ENCODE peak calls at places on chromosomes 13 and 19, in nine cellular contexts. One of them, this sample, is unnamed.

GRCh38 chr13:35992964-35993363 is 138.2 kb downstream of the DCLK1 start:
- DNase-seq in dorsolateral prefrontal cortex: no peak
- DNase-seq in H9: no peak
- DNase-seq in left ventricle myocardium inferior: no peak
- DNase-seq in cardiac muscle cell: no peak
- DNase-seq in fibroblast of lung: no peak
- DNase-seq in GM06990: no peak
- DNase-seq in lower lobe of right lung: no peak
- DNase-seq in HCT116: no peak
- DNase-seq in this sample: no peak

GRCh38 chr19:56403764-56404704 is at the start of gene ZNF583:
- DNase-seq in dorsolateral prefrontal cortex: peak
- DNase-seq in H9: peak
- DNase-seq in left ventricle myocardium inferior: peak
- DNase-seq in cardiac muscle cell: peak
- DNase-seq in fibroblast of lung: peak
- DNase-seq in GM06990: peak
- DNase-seq in lower lobe of right lung: peak
- DNase-seq in HCT116: no peak
- DNase-seq in this sample: peak

GRCh38 chr19:50723069-50723468 is at the start of gene CLEC11A:
- DNase-seq in dorsolateral prefrontal cortex: no peak
- DNase-seq in H9: no peak
- DNase-seq in left ventricle myocardium inferior: peak
- DNase-seq in cardiac muscle cell: no peak
- DNase-seq in fibroblast of lung: peak
- DNase-seq in GM06990: no peak
- DNase-seq in lower lobe of right lung: no peak
- DNase-seq in HCT116: no peak
- DNase-seq in this sample: no peak

GRCh38 chr13:95541911-95542484 is 10.5 kb upstream of the CLDN10 start:
- DNase-seq in dorsolateral prefrontal cortex: no peak
- DNase-seq in H9: no peak
- DNase-seq in left ventricle myocardium inferior: no peak
- DNase-seq in cardiac muscle cell: no peak
- DNase-seq in fibroblast of lung: no peak
- DNase-seq in GM06990: no peak
- DNase-seq in lower lobe of right lung: no peak
- DNase-seq in HCT116: no peak
- DNase-seq in this sample: no peak

GRCh38 chr19:32387701-32388392 is 17.7 kb upstream of the DPY19L3 start:
- DNase-seq in dorsolateral prefrontal cortex: no peak
- DNase-seq in H9: no peak
- DNase-seq in left ventricle myocardium inferior: no peak
- DNase-seq in cardiac muscle cell: no peak
- DNase-seq in fibroblast of lung: peak
- DNase-seq in GM06990: no peak
- DNase-seq in lower lobe of right lung: no peak
- DNase-seq in HCT116: no peak
- DNase-seq in this sample: no peak

GRCh38 chr19:18362934-18363542 is 22.6 kb downstream of the PGPEP1 start:
- DNase-seq in dorsolateral prefrontal cortex: no peak
- DNase-seq in H9: no peak
- DNase-seq in left ventricle myocardium inferior: no peak
- DNase-seq in cardiac muscle cell: no peak
- DNase-seq in fibroblast of lung: no peak
- DNase-seq in GM06990: no peak
- DNase-seq in lower lobe of right lung: no peak
- DNase-seq in HCT116: no peak
- DNase-seq in this sample: no peak

GRCh38 chr19:43229315-43229714 is 23.9 kb upstream of the PSG4 start:
- DNase-seq in dorsolateral prefrontal cortex: no peak
- DNase-seq in H9: no peak
- DNase-seq in left ventricle myocardium inferior: no peak
- DNase-seq in cardiac muscle cell: no peak
- DNase-seq in fibroblast of lung: no peak
- DNase-seq in GM06990: no peak
- DNase-seq in lower lobe of right lung: no peak
- DNase-seq in HCT116: peak
- DNase-seq in this sample: no peak

GRCh38 chr13:110015253-110015652 is 228.9 kb upstream of the IRS2 start:
- DNase-seq in dorsolateral prefrontal cortex: no peak
- DNase-seq in H9: no peak
- DNase-seq in left ventricle myocardium inferior: peak
- DNase-seq in cardiac muscle cell: no peak
- DNase-seq in fibroblast of lung: peak
- DNase-seq in GM06990: no peak
- DNase-seq in lower lobe of right lung: no peak
- DNase-seq in HCT116: no peak
- DNase-seq in this sample: no peak

GRCh38 chr13:35714096-35714495 is 237.6 kb upstream of the MAB21L1 start:
- DNase-seq in dorsolateral prefrontal cortex: no peak
- DNase-seq in H9: no peak
- DNase-seq in left ventricle myocardium inferior: no peak
- DNase-seq in cardiac muscle cell: no peak
- DNase-seq in fibroblast of lung: no peak
- DNase-seq in GM06990: no peak
- DNase-seq in lower lobe of right lung: no peak
- DNase-seq in HCT116: no peak
- DNase-seq in this sample: peak

GRCh38 chr19:8654591-8655339 is 24.3 kb downstream of the NFILZ start:
- DNase-seq in dorsolateral prefrontal cortex: peak
- DNase-seq in H9: peak
- DNase-seq in left ventricle myocardium inferior: peak
- DNase-seq in cardiac muscle cell: peak
- DNase-seq in fibroblast of lung: peak
- DNase-seq in GM06990: peak
- DNase-seq in lower lobe of right lung: peak
- DNase-seq in HCT116: peak
- DNase-seq in this sample: peak

GRCh38 chr13:34294483-34295129 is 476.7 kb downstream of the RFC3 start:
- DNase-seq in dorsolateral prefrontal cortex: no peak
- DNase-seq in H9: no peak
- DNase-seq in left ventricle myocardium inferior: peak
- DNase-seq in cardiac muscle cell: peak
- DNase-seq in fibroblast of lung: peak
- DNase-seq in GM06990: no peak
- DNase-seq in lower lobe of right lung: no peak
- DNase-seq in HCT116: no peak
- DNase-seq in this sample: no peak

GRCh38 chr13:40681341-40682051 is 15.1 kb upstream of the FOXO1 start:
- DNase-seq in dorsolateral prefrontal cortex: no peak
- DNase-seq in H9: peak
- DNase-seq in left ventricle myocardium inferior: no peak
- DNase-seq in cardiac muscle cell: no peak
- DNase-seq in fibroblast of lung: no peak
- DNase-seq in GM06990: no peak
- DNase-seq in lower lobe of right lung: no peak
- DNase-seq in HCT116: no peak
- DNase-seq in this sample: peak

GRCh38 chr19:1774999-1775772 is 21.9 kb downstream of the ONECUT3 start:
- DNase-seq in dorsolateral prefrontal cortex: no peak
- DNase-seq in H9: peak
- DNase-seq in left ventricle myocardium inferior: no peak
- DNase-seq in cardiac muscle cell: no peak
- DNase-seq in fibroblast of lung: no peak
- DNase-seq in GM06990: no peak
- DNase-seq in lower lobe of right lung: no peak
- DNase-seq in HCT116: no peak
- DNase-seq in this sample: peak

GRCh38 chr19:18290250-18291018 is 9.0 kb upstream of the JUND start:
- DNase-seq in dorsolateral prefrontal cortex: no peak
- DNase-seq in H9: no peak
- DNase-seq in left ventricle myocardium inferior: peak
- DNase-seq in cardiac muscle cell: no peak
- DNase-seq in fibroblast of lung: no peak
- DNase-seq in GM06990: peak
- DNase-seq in lower lobe of right lung: no peak
- DNase-seq in HCT116: no peak
- DNase-seq in this sample: no peak

GRCh38 chr19:19205416-19206410 is 2.5 kb upstream of the NR2C2AP start:
- DNase-seq in dorsolateral prefrontal cortex: peak
- DNase-seq in H9: no peak
- DNase-seq in left ventricle myocardium inferior: no peak
- DNase-seq in cardiac muscle cell: no peak
- DNase-seq in fibroblast of lung: no peak
- DNase-seq in GM06990: no peak
- DNase-seq in lower lobe of right lung: no peak
- DNase-seq in HCT116: no peak
- DNase-seq in this sample: no peak

GRCh38 chr19:42113641-42114348 is 18.5 kb downstream of the POU2F2 start:
- DNase-seq in dorsolateral prefrontal cortex: no peak
- DNase-seq in H9: peak
- DNase-seq in left ventricle myocardium inferior: no peak
- DNase-seq in cardiac muscle cell: no peak
- DNase-seq in fibroblast of lung: peak
- DNase-seq in GM06990: peak
- DNase-seq in lower lobe of right lung: no peak
- DNase-seq in HCT116: peak
- DNase-seq in this sample: peak
- TF ChIP-seq CTCF in dorsolateral prefrontal cortex: no peak
- TF ChIP-seq CTCF in H9: peak
- TF ChIP-seq CTCF in left ventricle myocardium inferior: no peak
- TF ChIP-seq CTCF in cardiac muscle cell: peak
- TF ChIP-seq CTCF in fibroblast of lung: peak
- TF ChIP-seq CTCF in GM06990: peak
- TF ChIP-seq CTCF in lower lobe of right lung: no peak
- TF ChIP-seq CTCF in HCT116: no peak
- TF ChIP-seq CTCF in this sample: peak

GRCh38 chr13:103145476-103145875 is 79.3 kb upstream of the SLC10A2 start:
- DNase-seq in dorsolateral prefrontal cortex: no peak
- DNase-seq in H9: no peak
- DNase-seq in left ventricle myocardium inferior: no peak
- DNase-seq in cardiac muscle cell: no peak
- DNase-seq in fibroblast of lung: no peak
- DNase-seq in GM06990: no peak
- DNase-seq in lower lobe of right lung: no peak
- DNase-seq in HCT116: no peak
- DNase-seq in this sample: no peak

GRCh38 chr13:103140001-103140671 is 73.9 kb upstream of the SLC10A2 start:
- DNase-seq in dorsolateral prefrontal cortex: no peak
- DNase-seq in H9: peak
- DNase-seq in left ventricle myocardium inferior: no peak
- DNase-seq in cardiac muscle cell: peak
- DNase-seq in fibroblast of lung: peak
- DNase-seq in GM06990: no peak
- DNase-seq in lower lobe of right lung: no peak
- DNase-seq in HCT116: peak
- DNase-seq in this sample: peak

DNA sequence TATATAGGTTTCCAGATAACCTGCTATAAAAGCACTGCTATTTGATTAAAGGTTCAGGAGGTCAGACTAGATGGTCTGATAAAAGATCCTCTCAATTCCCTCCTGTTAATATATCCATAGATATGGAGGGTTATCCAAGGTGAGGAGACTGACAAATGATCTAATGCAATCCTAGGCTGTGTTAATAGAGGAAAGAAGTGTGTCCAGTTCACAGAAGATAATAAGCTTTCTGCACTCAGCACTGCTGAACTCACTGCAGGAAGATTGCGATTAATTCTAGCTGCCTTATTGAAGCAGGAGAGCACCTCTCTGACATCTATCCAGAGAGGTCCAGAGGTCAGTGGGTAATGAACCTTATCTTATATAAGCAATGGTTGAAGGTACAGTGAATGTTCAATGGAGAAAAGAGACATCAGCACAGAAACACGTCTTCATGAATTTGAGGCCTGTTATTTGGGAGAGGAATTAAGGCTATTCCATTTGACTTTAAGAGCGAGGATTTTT is 75.9 kb upstream of the SLC10A2 start:
- DNase-seq in dorsolateral prefrontal cortex: no peak
- DNase-seq in H9: no peak
- DNase-seq in left ventricle myocardium inferior: no peak
- DNase-seq in cardiac muscle cell: no peak
- DNase-seq in fibroblast of lung: no peak
- DNase-seq in GM06990: no peak
- DNase-seq in lower lobe of right lung: no peak
- DNase-seq in HCT116: no peak
- DNase-seq in this sample: no peak
- TF ChIP-seq CTCF in dorsolateral prefrontal cortex: no peak
- TF ChIP-seq CTCF in H9: no peak
- TF ChIP-seq CTCF in left ventricle myocardium inferior: no peak
- TF ChIP-seq CTCF in cardiac muscle cell: no peak
- TF ChIP-seq CTCF in fibroblast of lung: no peak
- TF ChIP-seq CTCF in GM06990: no peak
- TF ChIP-seq CTCF in lower lobe of right lung: no peak
- TF ChIP-seq CTCF in HCT116: no peak
- TF ChIP-seq CTCF in this sample: no peak

DNA sequence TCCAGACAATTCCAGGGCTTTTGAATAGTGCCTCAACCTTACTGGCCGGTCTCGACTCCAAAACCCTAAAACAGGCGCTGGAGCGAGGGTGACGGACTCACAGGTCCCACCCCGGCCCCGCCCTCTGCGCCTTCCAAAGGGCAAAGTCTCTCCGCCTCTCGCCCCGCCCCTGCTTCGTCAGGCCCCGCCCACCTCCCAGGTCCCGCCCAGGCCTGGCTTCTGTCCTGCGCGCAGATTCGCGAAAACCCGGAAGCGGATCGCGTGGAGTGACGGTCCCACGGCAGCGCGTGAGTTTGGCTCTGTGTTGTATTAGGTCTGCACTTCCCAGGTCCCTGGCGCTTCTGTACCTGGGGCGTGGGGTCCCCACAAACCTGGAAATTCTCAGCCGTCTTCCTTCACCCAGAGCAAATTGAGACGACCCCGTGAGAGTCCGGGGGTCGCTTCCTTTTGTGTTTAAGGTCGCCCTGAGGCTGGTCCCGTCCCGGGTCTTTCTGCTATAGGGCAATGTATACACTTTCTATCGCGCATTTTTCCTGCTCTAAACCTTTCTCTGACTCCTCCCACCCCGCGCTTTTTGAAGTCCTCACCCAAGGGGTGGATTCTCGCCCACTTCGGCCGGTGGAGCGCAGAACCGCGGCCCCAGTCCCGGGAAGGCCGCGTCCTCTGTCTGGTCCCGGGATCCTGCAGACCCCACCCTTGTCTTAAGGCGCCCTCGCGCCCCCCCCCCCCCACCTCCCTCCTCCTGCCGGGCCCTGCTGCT is at the start of gene ZNF813:
- DNase-seq in dorsolateral prefrontal cortex: peak
- DNase-seq in H9: peak
- DNase-seq in left ventricle myocardium inferior: peak
- DNase-seq in cardiac muscle cell: peak
- DNase-seq in fibroblast of lung: peak
- DNase-seq in GM06990: peak
- DNase-seq in lower lobe of right lung: peak
- DNase-seq in HCT116: no peak
- DNase-seq in this sample: peak
- TF ChIP-seq CTCF in dorsolateral prefrontal cortex: no peak
- TF ChIP-seq CTCF in H9: no peak
- TF ChIP-seq CTCF in left ventricle myocardium inferior: no peak
- TF ChIP-seq CTCF in cardiac muscle cell: no peak
- TF ChIP-seq CTCF in fibroblast of lung: no peak
- TF ChIP-seq CTCF in GM06990: no peak
- TF ChIP-seq CTCF in lower lobe of right lung: no peak
- TF ChIP-seq CTCF in HCT116: no peak
- TF ChIP-seq CTCF in this sample: no peak

DNA sequence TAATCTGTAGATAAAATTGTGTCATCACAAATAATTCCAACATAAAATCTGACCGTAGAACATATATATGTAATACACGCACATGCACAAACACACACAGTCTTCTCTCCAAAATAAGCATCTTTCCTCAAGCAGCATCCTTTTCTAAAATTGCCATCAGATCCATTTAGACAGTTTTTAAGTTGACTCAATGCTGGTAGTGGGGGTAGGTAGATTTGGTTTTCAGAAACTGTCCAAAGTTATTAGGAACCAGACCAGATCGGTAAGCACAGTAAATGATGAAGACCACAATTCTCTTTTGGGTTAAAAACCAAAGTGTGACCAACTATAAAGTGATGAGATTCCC is 64.6 kb downstream of the SERP2 start:
- DNase-seq in dorsolateral prefrontal cortex: no peak
- DNase-seq in H9: no peak
- DNase-seq in left ventricle myocardium inferior: no peak
- DNase-seq in cardiac muscle cell: no peak
- DNase-seq in fibroblast of lung: no peak
- DNase-seq in GM06990: no peak
- DNase-seq in lower lobe of right lung: no peak
- DNase-seq in HCT116: no peak
- DNase-seq in this sample: no peak
- TF ChIP-seq CTCF in dorsolateral prefrontal cortex: no peak
- TF ChIP-seq CTCF in H9: no peak
- TF ChIP-seq CTCF in left ventricle myocardium inferior: no peak
- TF ChIP-seq CTCF in cardiac muscle cell: no peak
- TF ChIP-seq CTCF in fibroblast of lung: no peak
- TF ChIP-seq CTCF in GM06990: no peak
- TF ChIP-seq CTCF in lower lobe of right lung: no peak
- TF ChIP-seq CTCF in HCT116: no peak
- TF ChIP-seq CTCF in this sample: no peak

This sample was measured in BE2C.